ENCODE peak calls at places on chromosome 2, in nine cellular contexts. X, A, W, E, T, U, Y, S and G are unnamed samples.

GRCh38 chr2:20471148-20471547 is 24.3 kb downstream of the RHOB start:
- DNase-seq in X (no peak), A (no peak), W (no peak), E (no peak), T (no peak), U (no peak), Y (no peak), S (no peak), G (no peak)

GRCh38 chr2:23556929-23557328 is 171.9 kb downstream of the KLHL29 start:
- DNase-seq in X (no peak), A (no peak), W (no peak), E (no peak), T (no peak), U (no peak), Y (peak), S (no peak), G (no peak)

GRCh38 chr2:24258718-24259117 is 83.9 kb downstream of the FAM228A start:
- DNase-seq in X (no peak), A (no peak), W (no peak), E (no peak), T (no peak), U (no peak), Y (no peak), S (no peak), G (no peak)

GRCh38 chr2:188676012-188676405 is 298.2 kb upstream of the COL3A1 start:
- DNase-seq in X (peak), A (no peak), W (no peak), E (peak), T (no peak), U (no peak), Y (no peak), S (no peak), G (peak)

GRCh38 chr2:44840186-44840850 is 101.2 kb upstream of the SIX3 start:
- DNase-seq in X (no peak), A (no peak), W (no peak), E (no peak), T (no peak), U (no peak), Y (no peak), S (no peak), G (no peak)

GRCh38 chr2:20052872-20053281 is 1.4 kb upstream of the LAPTM4A start:
- DNase-seq in X (peak), A (no peak), W (peak), E (peak), T (no peak), U (peak), Y (peak), S (peak), G (peak)

GRCh38 chr2:223100061-223100511 is 48.1 kb downstream of the KCNE4 start:
- DNase-seq in X (peak), A (no peak), W (peak), E (peak), T (no peak), U (no peak), Y (peak), S (no peak), G (peak)

GRCh38 chr2:222653280-222653679 is 2.6 kb downstream of the FARSB start:
- DNase-seq in X (no peak), A (no peak), W (no peak), E (no peak), T (no peak), U (no peak), Y (no peak), S (no peak), G (no peak)

GRCh38 chr2:196206804-196207203 is 35.4 kb upstream of the STK17B start:
- DNase-seq in X (no peak), A (no peak), W (no peak), E (no peak), T (no peak), U (no peak), Y (no peak), S (no peak), G (no peak)

GRCh38 chr2:67702284-67702683 is 305.2 kb downstream of the ETAA1 start:
- DNase-seq in X (no peak), A (no peak), W (no peak), E (no peak), T (no peak), U (no peak), Y (no peak), S (no peak), G (no peak)

GRCh38 chr2:238938460-238939055 is 90.7 kb downstream of the TWIST2 start:
- DNase-seq in X (peak), A (peak), W (peak), E (peak), T (no peak), U (no peak), Y (peak), S (no peak), G (peak)

GRCh38 chr2:177221970-177222369 is 9.4 kb downstream of the HNRNPA3 start:
- DNase-seq in X (no peak), A (no peak), W (no peak), E (no peak), T (no peak), U (no peak), Y (no peak), S (no peak), G (no peak)

GRCh38 chr2:20100711-20101110 is 49.3 kb upstream of the LAPTM4A start:
- DNase-seq in X (no peak), A (no peak), W (no peak), E (no peak), T (no peak), U (no peak), Y (no peak), S (no peak), G (no peak)

GRCh38 chr2:112730182-112730581 is 9.4 kb downstream of the NT5DC4 start:
- DNase-seq in X (no peak), A (no peak), W (no peak), E (no peak), T (no peak), U (no peak), Y (no peak), S (no peak), G (no peak)

GRCh38 chr2:118430510-118431187 is 342.4 kb downstream of the INSIG2 start:
- DNase-seq in X (peak), A (no peak), W (no peak), E (peak), T (no peak), U (no peak), Y (no peak), S (no peak), G (peak)

GRCh38 chr2:118371500-118371899 is 283.2 kb downstream of the INSIG2 start:
- DNase-seq in X (peak), A (no peak), W (peak), E (peak), T (peak), U (peak), Y (peak), S (no peak), G (peak)

GRCh38 chr2:98647636-98648035 is 39.2 kb downstream of the UNC50 start:
- DNase-seq in X (no peak), A (no peak), W (no peak), E (no peak), T (no peak), U (no peak), Y (no peak), S (no peak), G (peak)

GRCh38 chr2:98650998-98651397 is 42.6 kb downstream of the UNC50 start:
- DNase-seq in X (no peak), A (no peak), W (no peak), E (no peak), T (no peak), U (no peak), Y (no peak), S (no peak), G (no peak)

GRCh38 chr2:98649992-98650375 is 41.6 kb downstream of the UNC50 start:
- DNase-seq in X (no peak), A (no peak), W (no peak), E (no peak), T (no peak), U (no peak), Y (no peak), S (no peak), G (no peak)

GRCh38 chr2:98648451-98648850 is 40.1 kb downstream of the UNC50 start:
- DNase-seq in X (no peak), A (no peak), W (no peak), E (no peak), T (no peak), U (no peak), Y (no peak), S (no peak), G (no peak)

GRCh38 chr2:98649135-98649991 is 41.0 kb downstream of the UNC50 start:
- DNase-seq in X (peak), A (peak), W (peak), E (peak), T (peak), U (peak), Y (peak), S (peak), G (peak)
- TF ChIP-seq CTCF in X (peak), A (peak), W (peak), E (peak), T (peak), U (peak), Y (peak), S (peak), G (peak)

DNA sequence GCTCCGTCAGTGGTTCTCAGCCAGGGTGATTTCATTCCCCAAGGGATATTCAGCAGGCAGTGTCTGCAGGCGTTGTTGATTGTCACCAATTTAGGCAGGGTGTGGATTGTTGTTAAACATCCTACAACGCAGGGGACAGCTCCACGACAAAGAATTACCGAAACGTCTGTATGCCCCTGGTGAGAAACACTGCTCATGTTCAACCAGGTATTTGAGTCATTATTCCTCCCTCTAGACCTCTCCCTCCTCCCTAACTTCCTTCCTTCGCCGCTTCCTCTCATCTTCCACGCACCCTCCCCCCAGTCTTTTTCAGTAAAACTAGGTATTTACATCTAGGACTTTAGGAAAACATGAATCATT is 50.8 kb downstream of the NCK2 start:
- DNase-seq in X (no peak), A (no peak), W (no peak), E (no peak), T (no peak), U (no peak), Y (no peak), S (no peak), G (peak)
- H3K4me3 ChIP-seq in X (no peak), A (no peak), W (no peak), E (no peak), T (no peak), U (peak), Y (no peak), S (no peak), G (no peak)

DNA sequence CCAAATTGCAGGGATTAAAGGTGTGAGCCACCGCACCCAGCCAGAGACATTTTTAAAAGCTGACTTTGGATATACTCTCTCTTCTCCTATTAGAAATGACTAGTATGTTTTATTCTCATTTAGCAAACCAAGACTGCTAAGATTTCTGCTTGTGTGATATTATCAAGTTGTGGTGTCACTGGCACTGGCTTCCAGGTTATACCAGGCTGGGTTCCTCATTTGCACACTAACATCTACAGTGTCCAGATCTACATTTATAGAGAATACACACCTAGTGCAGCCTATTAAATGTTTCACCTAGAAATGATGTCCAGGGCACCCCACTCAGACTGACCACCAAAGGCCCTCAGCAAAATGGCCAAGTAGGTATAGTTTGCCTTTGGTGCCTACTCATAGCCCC is 265.3 kb upstream of the STON1 start:
- DNase-seq in X (no peak), A (no peak), W (no peak), E (no peak), T (no peak), U (no peak), Y (no peak), S (no peak), G (no peak)
- TF ChIP-seq CTCF in X (no peak), A (no peak), W (no peak), E (no peak), T (no peak), U (no peak), Y (no peak), S (no peak), G (no peak)

GRCh38 chr2:96144481-96145027 is 686 bp downstream of the DUSP2 start:
- DNase-seq in X (no peak), A (no peak), W (no peak), E (no peak), T (no peak), U (peak), Y (no peak), S (no peak), G (no peak)

GRCh38 chr2:96147593-96148201 is 2.5 kb upstream of the DUSP2 start:
- DNase-seq in X (no peak), A (no peak), W (no peak), E (no peak), T (no peak), U (peak), Y (no peak), S (no peak), G (no peak)

GRCh38 chr2:96145028-96145939 is at the start of gene DUSP2:
- DNase-seq in X (peak), A (peak), W (peak), E (peak), T (peak), U (peak), Y (peak), S (no peak), G (peak)

GRCh38 chr2:96146881-96147592 is 1.8 kb upstream of the DUSP2 start:
- DNase-seq in X (peak), A (no peak), W (no peak), E (peak), T (no peak), U (no peak), Y (no peak), S (no peak), G (no peak)

DNA sequence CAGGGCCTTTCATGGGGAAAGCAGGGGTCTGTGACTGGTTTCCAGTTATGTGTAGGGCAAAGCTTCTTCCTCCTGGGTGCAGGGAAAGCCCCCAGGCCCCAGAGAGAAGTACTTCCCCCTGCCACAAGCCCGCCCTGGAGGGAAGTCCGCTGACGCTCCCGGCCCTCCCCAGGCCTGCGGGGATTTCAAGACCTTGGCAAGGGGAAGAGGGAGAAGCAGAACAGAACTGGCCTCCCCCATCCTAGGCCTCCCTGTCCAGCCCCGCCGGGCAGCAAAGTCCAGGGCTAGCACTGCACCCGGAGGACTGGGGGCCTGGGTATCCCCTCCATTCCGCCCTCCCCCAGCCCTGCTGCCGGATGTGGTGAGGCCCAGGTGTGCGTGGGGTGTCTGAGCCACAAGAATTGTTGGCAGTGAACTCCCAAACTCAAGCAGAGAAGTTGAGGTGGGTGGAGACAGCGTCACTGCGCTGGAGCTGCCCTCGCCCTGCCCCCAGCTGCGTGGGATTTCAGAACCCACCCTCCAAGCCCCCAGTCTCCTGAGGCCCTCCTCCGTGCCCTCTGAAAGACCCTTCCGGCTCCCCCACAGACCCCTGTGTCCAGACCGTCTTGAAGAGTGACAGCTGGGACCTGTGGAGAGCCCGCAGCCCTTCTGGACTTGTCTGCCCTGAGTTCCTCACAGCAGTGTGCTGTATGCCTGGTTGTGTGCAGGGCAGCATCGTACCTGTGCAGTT is 1.1 kb upstream of the DUSP2 start:
- DNase-seq in X (peak), A (no peak), W (no peak), E (peak), T (no peak), U (peak), Y (no peak), S (peak), G (peak)
- H3K4me3 ChIP-seq in X (no peak), A (no peak), W (no peak), E (no peak), T (no peak), U (peak), Y (no peak), S (no peak), G (no peak)

GRCh38 chr2:85590950-85591349 is 4.6 kb upstream of the RNF181 start:
- DNase-seq in X (no peak), A (no peak), W (no peak), E (no peak), T (no peak), U (no peak), Y (no peak), S (no peak), G (no peak)
- TF ChIP-seq CTCF in X (no peak), A (no peak), W (no peak), E (no peak), T (no peak), U (no peak), Y (no peak), S (no peak), G (no peak)